ENCODE peak calls at places on chromosomes 3 and 15, in seven cellular contexts. One of them, this sample, is unnamed.
A peak's percentile ranks its signal among the peaks of the same experiment; 100 is the strongest.

GRCh38 chr3:34229871-34230270 is 431.4 kb downstream of the PDCD6IP start:
- DNase-seq in SW480: no peak
- DNase-seq in naive thymus-derived CD4-positive, alpha-beta T cell: no peak
- DNase-seq in left ventricle myocardium superior: no peak
- DNase-seq in neural crest cell: no peak
- DNase-seq in Calu3: no peak
- DNase-seq in foreskin fibroblast: no peak
- DNase-seq in this sample: peak; percentile 51

GRCh38 chr3:15164356-15164755 is 41.7 kb upstream of the CAPN7 start:
- DNase-seq in neural crest cell: no peak
- DNase-seq in naive thymus-derived CD4-positive, alpha-beta T cell: no peak
- DNase-seq in Calu3: no peak
- DNase-seq in left ventricle myocardium superior: no peak
- DNase-seq in SW480: no peak
- DNase-seq in foreskin fibroblast: peak; percentile 69
- DNase-seq in this sample: no peak

GRCh38 chr3:120258009-120258408 is 27.0 kb downstream of the GPR156 start:
- DNase-seq in SW480: peak; percentile 9
- DNase-seq in Calu3: no peak
- DNase-seq in left ventricle myocardium superior: no peak
- DNase-seq in naive thymus-derived CD4-positive, alpha-beta T cell: no peak
- DNase-seq in neural crest cell: no peak
- DNase-seq in foreskin fibroblast: no peak
- DNase-seq in this sample: no peak

GRCh38 chr3:65548848-65549625 is 489.7 kb downstream of the MAGI1 start:
- DNase-seq in foreskin fibroblast: peak; percentile 68
- DNase-seq in SW480: peak; percentile 50
- DNase-seq in neural crest cell: peak; percentile 40
- DNase-seq in left ventricle myocardium superior: peak; percentile 72
- DNase-seq in Calu3: peak; percentile 37
- DNase-seq in naive thymus-derived CD4-positive, alpha-beta T cell: no peak
- DNase-seq in this sample: peak; percentile 16

GRCh38 chr3:47443611-47443995 is 32.1 kb downstream of the SCAP start:
- DNase-seq in neural crest cell: no peak
- DNase-seq in naive thymus-derived CD4-positive, alpha-beta T cell: no peak
- DNase-seq in left ventricle myocardium superior: no peak
- DNase-seq in foreskin fibroblast: no peak
- DNase-seq in Calu3: peak; percentile 24
- DNase-seq in SW480: peak; percentile 61
- DNase-seq in this sample: peak; percentile 89

GRCh38 chr3:143241556-143241955 is 122.0 kb downstream of the CHST2 start:
- DNase-seq in naive thymus-derived CD4-positive, alpha-beta T cell: no peak
- DNase-seq in SW480: no peak
- DNase-seq in neural crest cell: no peak
- DNase-seq in Calu3: no peak
- DNase-seq in left ventricle myocardium superior: no peak
- DNase-seq in foreskin fibroblast: peak; percentile 57
- DNase-seq in this sample: no peak

GRCh38 chr3:105752791-105753415 is 115.9 kb downstream of the CBLB start:
- DNase-seq in neural crest cell: no peak
- DNase-seq in foreskin fibroblast: peak; percentile 38
- DNase-seq in left ventricle myocardium superior: no peak
- DNase-seq in Calu3: no peak
- DNase-seq in SW480: no peak
- DNase-seq in naive thymus-derived CD4-positive, alpha-beta T cell: peak; percentile 89
- DNase-seq in this sample: peak; percentile 58

GRCh38 chr15:100515758-100516157 is 13.0 kb downstream of the CERS3 start:
- DNase-seq in SW480: no peak
- DNase-seq in left ventricle myocardium superior: no peak
- DNase-seq in naive thymus-derived CD4-positive, alpha-beta T cell: no peak
- DNase-seq in neural crest cell: no peak
- DNase-seq in Calu3: no peak
- DNase-seq in foreskin fibroblast: no peak
- DNase-seq in this sample: no peak

GRCh38 chr3:49279376-49279775 is 2.3 kb upstream of the C3orf62 start:
- DNase-seq in foreskin fibroblast: peak; percentile 30
- DNase-seq in SW480: no peak
- DNase-seq in Calu3: no peak
- DNase-seq in left ventricle myocardium superior: no peak
- DNase-seq in neural crest cell: no peak
- DNase-seq in naive thymus-derived CD4-positive, alpha-beta T cell: no peak
- DNase-seq in this sample: peak; percentile 42

GRCh38 chr15:52496776-52497470 is 31.8 kb downstream of the MYO5A start:
- DNase-seq in left ventricle myocardium superior: no peak
- DNase-seq in neural crest cell: no peak
- DNase-seq in foreskin fibroblast: peak; percentile 94
- DNase-seq in naive thymus-derived CD4-positive, alpha-beta T cell: no peak
- DNase-seq in Calu3: peak; percentile 1
- DNase-seq in SW480: peak; percentile 29
- DNase-seq in this sample: no peak

GRCh38 chr15:31296304-31297220 is 30.1 kb upstream of the KLF13 start:
- DNase-seq in left ventricle myocardium superior: no peak
- DNase-seq in Calu3: peak; percentile 43
- DNase-seq in naive thymus-derived CD4-positive, alpha-beta T cell: no peak
- DNase-seq in neural crest cell: peak; percentile 0
- DNase-seq in foreskin fibroblast: no peak
- DNase-seq in SW480: peak; percentile 43
- DNase-seq in this sample: peak; percentile 90

GRCh38 chr3:118772036-118773030 is 262.3 kb downstream of the IGSF11 start:
- DNase-seq in left ventricle myocardium superior: no peak
- DNase-seq in naive thymus-derived CD4-positive, alpha-beta T cell: no peak
- DNase-seq in SW480: no peak
- DNase-seq in foreskin fibroblast: no peak
- DNase-seq in neural crest cell: no peak
- DNase-seq in Calu3: no peak
- DNase-seq in this sample: no peak

GRCh38 chr15:80536231-80536630 is 132.0 kb downstream of the ARNT2 start:
- DNase-seq in neural crest cell: no peak
- DNase-seq in SW480: no peak
- DNase-seq in naive thymus-derived CD4-positive, alpha-beta T cell: no peak
- DNase-seq in Calu3: no peak
- DNase-seq in left ventricle myocardium superior: no peak
- DNase-seq in foreskin fibroblast: no peak
- DNase-seq in this sample: no peak

GRCh38 chr15:50190166-50190570 is 8.2 kb downstream of the SLC27A2 start:
- DNase-seq in left ventricle myocardium superior: no peak
- DNase-seq in SW480: no peak
- DNase-seq in Calu3: no peak
- DNase-seq in neural crest cell: no peak
- DNase-seq in naive thymus-derived CD4-positive, alpha-beta T cell: no peak
- DNase-seq in foreskin fibroblast: no peak
- DNase-seq in this sample: peak; percentile 30

GRCh38 chr3:23217872-23218554 is 14.9 kb downstream of the UBE2E2 start:
- DNase-seq in naive thymus-derived CD4-positive, alpha-beta T cell: no peak
- DNase-seq in SW480: no peak
- DNase-seq in neural crest cell: no peak
- DNase-seq in Calu3: no peak
- DNase-seq in left ventricle myocardium superior: no peak
- DNase-seq in foreskin fibroblast: peak; percentile 24
- DNase-seq in this sample: no peak

GRCh38 chr3:14785207-14786155 is 33.3 kb upstream of the FGD5 start:
- DNase-seq in SW480: no peak
- DNase-seq in neural crest cell: no peak
- DNase-seq in foreskin fibroblast: no peak
- DNase-seq in Calu3: no peak
- DNase-seq in naive thymus-derived CD4-positive, alpha-beta T cell: no peak
- DNase-seq in left ventricle myocardium superior: no peak
- DNase-seq in this sample: no peak

GRCh38 chr3:184559336-184559735 is 2.2 kb upstream of the EPHB3 start:
- DNase-seq in neural crest cell: no peak
- DNase-seq in Calu3: peak; percentile 84
- DNase-seq in naive thymus-derived CD4-positive, alpha-beta T cell: no peak
- DNase-seq in foreskin fibroblast: no peak
- DNase-seq in SW480: peak; percentile 92
- DNase-seq in left ventricle myocardium superior: no peak
- DNase-seq in this sample: peak; percentile 83

GRCh38 chr3:32245200-32245599 is 6.7 kb downstream of the CMTM8 start:
- DNase-seq in foreskin fibroblast: no peak
- DNase-seq in Calu3: no peak
- DNase-seq in left ventricle myocardium superior: no peak
- DNase-seq in SW480: no peak
- DNase-seq in neural crest cell: no peak
- DNase-seq in naive thymus-derived CD4-positive, alpha-beta T cell: peak; percentile 23
- DNase-seq in this sample: no peak

GRCh38 chr15:51623386-51623938 is 891 bp upstream of the DMXL2 start:
- DNase-seq in naive thymus-derived CD4-positive, alpha-beta T cell: no peak
- DNase-seq in Calu3: no peak
- DNase-seq in foreskin fibroblast: no peak
- DNase-seq in left ventricle myocardium superior: no peak
- DNase-seq in SW480: peak; percentile 33
- DNase-seq in neural crest cell: no peak
- DNase-seq in this sample: peak; percentile 91

GRCh38 chr15:41975679-41976078 is 3.3 kb upstream of the EHD4 start:
- DNase-seq in SW480: no peak
- DNase-seq in neural crest cell: no peak
- DNase-seq in foreskin fibroblast: no peak
- DNase-seq in Calu3: no peak
- DNase-seq in naive thymus-derived CD4-positive, alpha-beta T cell: no peak
- DNase-seq in left ventricle myocardium superior: no peak
- DNase-seq in this sample: no peak

GRCh38 chr3:4515896-4516295 is 22.7 kb downstream of the ITPR1 start:
- DNase-seq in left ventricle myocardium superior: no peak
- DNase-seq in naive thymus-derived CD4-positive, alpha-beta T cell: no peak
- DNase-seq in neural crest cell: no peak
- DNase-seq in SW480: no peak
- DNase-seq in Calu3: no peak
- DNase-seq in foreskin fibroblast: no peak
- DNase-seq in this sample: no peak

GRCh38 chr3:86991840-86992430 is 986 bp upstream of the VGLL3 start:
- DNase-seq in foreskin fibroblast: peak; percentile 56
- DNase-seq in left ventricle myocardium superior: no peak
- DNase-seq in SW480: no peak
- DNase-seq in naive thymus-derived CD4-positive, alpha-beta T cell: no peak
- DNase-seq in Calu3: no peak
- DNase-seq in neural crest cell: no peak
- DNase-seq in this sample: no peak

GRCh38 chr3:162487138-162487537 is 990.5 kb downstream of the OTOL1 start:
- DNase-seq in neural crest cell: no peak
- DNase-seq in naive thymus-derived CD4-positive, alpha-beta T cell: no peak
- DNase-seq in left ventricle myocardium superior: no peak
- DNase-seq in SW480: no peak
- DNase-seq in foreskin fibroblast: peak; percentile 6
- DNase-seq in Calu3: no peak
- DNase-seq in this sample: no peak

GRCh38 chr3:30289324-30289723 is 317.1 kb upstream of the TGFBR2 start:
- DNase-seq in neural crest cell: no peak
- DNase-seq in naive thymus-derived CD4-positive, alpha-beta T cell: peak; percentile 5
- DNase-seq in left ventricle myocardium superior: no peak
- DNase-seq in foreskin fibroblast: peak; percentile 56
- DNase-seq in SW480: peak; percentile 94
- DNase-seq in Calu3: no peak
- DNase-seq in this sample: peak; percentile 91

GRCh38 chr15:81886586-81886985 is 159.2 kb downstream of the MEX3B start:
- DNase-seq in neural crest cell: no peak
- DNase-seq in SW480: no peak
- DNase-seq in foreskin fibroblast: no peak
- DNase-seq in Calu3: no peak
- DNase-seq in left ventricle myocardium superior: no peak
- DNase-seq in naive thymus-derived CD4-positive, alpha-beta T cell: no peak
- DNase-seq in this sample: no peak

GRCh38 chr3:184375747-184376495 is 2.1 kb downstream of the THPO start:
- DNase-seq in SW480: no peak
- DNase-seq in Calu3: no peak
- DNase-seq in neural crest cell: no peak
- DNase-seq in left ventricle myocardium superior: no peak
- DNase-seq in foreskin fibroblast: no peak
- DNase-seq in naive thymus-derived CD4-positive, alpha-beta T cell: no peak
- DNase-seq in this sample: no peak

GRCh38 chr15:39213385-39213840 is 367.5 kb upstream of the THBS1 start:
- DNase-seq in neural crest cell: peak; percentile 27
- DNase-seq in Calu3: peak; percentile 71
- DNase-seq in naive thymus-derived CD4-positive, alpha-beta T cell: no peak
- DNase-seq in SW480: peak; percentile 72
- DNase-seq in foreskin fibroblast: peak; percentile 59
- DNase-seq in left ventricle myocardium superior: peak; percentile 58
- DNase-seq in this sample: no peak

GRCh38 chr3:144162042-144162441 is 190.4 kb downstream of the DIPK2A start:
- DNase-seq in Calu3: no peak
- DNase-seq in left ventricle myocardium superior: no peak
- DNase-seq in SW480: no peak
- DNase-seq in naive thymus-derived CD4-positive, alpha-beta T cell: no peak
- DNase-seq in neural crest cell: no peak
- DNase-seq in foreskin fibroblast: peak; percentile 65
- DNase-seq in this sample: no peak

GRCh38 chr3:54358969-54359648 is 236.8 kb downstream of the CACNA2D3 start:
- DNase-seq in foreskin fibroblast: no peak
- DNase-seq in naive thymus-derived CD4-positive, alpha-beta T cell: no peak
- DNase-seq in neural crest cell: no peak
- DNase-seq in SW480: no peak
- DNase-seq in left ventricle myocardium superior: peak; percentile 86
- DNase-seq in Calu3: no peak
- DNase-seq in this sample: no peak

GRCh38 chr3:4633078-4634004 is 140.2 kb downstream of the ITPR1 start:
- DNase-seq in foreskin fibroblast: peak; percentile 73
- DNase-seq in left ventricle myocardium superior: no peak
- DNase-seq in naive thymus-derived CD4-positive, alpha-beta T cell: peak; percentile 57
- DNase-seq in Calu3: peak; percentile 19
- DNase-seq in neural crest cell: no peak
- DNase-seq in SW480: peak; percentile 67
- DNase-seq in this sample: peak; percentile 56

GRCh38 chr3:177195941-177196472 is 1.3 kb downstream of the TBL1XR1 start:
- DNase-seq in SW480: peak; percentile 45
- DNase-seq in Calu3: no peak
- DNase-seq in foreskin fibroblast: peak; percentile 31
- DNase-seq in neural crest cell: no peak
- DNase-seq in naive thymus-derived CD4-positive, alpha-beta T cell: peak; percentile 62
- DNase-seq in left ventricle myocardium superior: no peak
- DNase-seq in this sample: peak; percentile 53